ENCODE peak calls at places on chromosomes 4 and X, in seven cellular contexts. S is activated naive CD4-positive, alpha-beta T cell treated with anti-CD3 and anti-CD28 coated beads, Interleukin-2, amount 50 U/mL, for 72 hours; Q is left colon; X is iPS-NIHi11; B is BJ; G is aorta; L is neural progenitor cell. K is an unnamed sample.

GRCh38 chrX:70009049-70009448 is 40.7 kb downstream of the AWAT2 start:
- DNase-seq in S (no peak), Q (no peak), X (no peak), B (no peak), G (no peak), L (no peak), K (no peak)

GRCh38 chr4:180669637-180670036 is 1573.6 kb upstream of the TENM3 start:
- DNase-seq in S (no peak), Q (no peak), X (no peak), B (no peak), G (no peak), L (no peak), K (no peak)

GRCh38 chr4:160142579-160142978 is 1039.7 kb downstream of the RAPGEF2 start:
- DNase-seq in S (no peak), Q (no peak), X (no peak), B (no peak), G (no peak), L (no peak), K (no peak)

GRCh38 chrX:43703211-43703791 is 47.2 kb downstream of the MAOA start:
- DNase-seq in S (no peak), Q (peak), X (no peak), B (peak), G (no peak), L (no peak), K (no peak)

GRCh38 chr4:22473268-22473667 is 42.6 kb downstream of the ADGRA3 start:
- DNase-seq in S (no peak), Q (no peak), X (no peak), B (no peak), G (no peak), L (no peak), K (no peak)

GRCh38 chr4:108683479-108683878 is 33.1 kb downstream of the OSTC start:
- DNase-seq in S (no peak), Q (no peak), X (peak), B (no peak), G (no peak), L (peak), K (peak)

GRCh38 chr4:145231906-145232700 is 51.7 kb upstream of the OTUD4 start:
- DNase-seq in S (no peak), Q (no peak), X (no peak), B (no peak), G (no peak), L (no peak), K (no peak)

GRCh38 chr4:123418486-123418931 is 21.9 kb downstream of the SPRY1 start:
- DNase-seq in S (no peak), Q (no peak), X (peak), B (peak), G (no peak), L (peak), K (peak)

GRCh38 chrX:53449632-53450031 is 15.5 kb upstream of the HSD17B10 start:
- DNase-seq in S (no peak), Q (no peak), X (no peak), B (no peak), G (no peak), L (no peak), K (no peak)

GRCh38 chrX:118807151-118808017 is 16.2 kb upstream of the ZCCHC12 start:
- DNase-seq in S (no peak), Q (no peak), X (peak), B (no peak), G (no peak), L (peak), K (peak)

GRCh38 chr4:66178901-66179300 is 508.6 kb upstream of the EPHA5 start:
- DNase-seq in S (no peak), Q (no peak), X (peak), B (peak), G (no peak), L (peak), K (no peak)